ENCODE peak calls at places on chromosomes 11 and 22, in nine cellular contexts. A is MV-4-11, L is PC-9, W is spleen, N is GM19239, K is fibroblast of pulmonary artery, Z is H7, Y is posterior vena cava, F is GM04504. E is an unnamed sample.

GRCh38 chr11:128520206-128520885 is 67.0 kb downstream of the ETS1 start:
- DNase-seq in A (no peak), L (no peak), W (no peak), N (no peak), K (no peak), Z (no peak), Y (no peak), F (no peak), E (no peak)

GRCh38 chr22:48356731-48357130 is 1470.9 kb downstream of the BRD1 start:
- DNase-seq in A (no peak), L (no peak), W (no peak), N (no peak), K (no peak), Z (peak; percentile 44), Y (no peak), F (no peak), E (no peak)

GRCh38 chr11:86623041-86623621 is 49.3 kb downstream of the ME3 start:
- DNase-seq in A (no peak), L (peak; percentile 23), W (no peak), N (no peak), K (no peak), Z (no peak), Y (no peak), F (no peak), E (no peak)

GRCh38 chr22:20192293-20192971 is 41.6 kb upstream of the CCDC188 start:
- DNase-seq in A (no peak), L (no peak), W (no peak), N (no peak), K (no peak), Z (no peak), Y (no peak), F (no peak), E (no peak)

GRCh38 chr11:86152901-86153300 is 84.0 kb upstream of the PICALM start:
- DNase-seq in A (no peak), L (no peak), W (no peak), N (no peak), K (no peak), Z (no peak), Y (no peak), F (no peak), E (no peak)

GRCh38 chr11:30453705-30454104 is 130.8 kb downstream of the ARL14EP start:
- DNase-seq in A (no peak), L (no peak), W (no peak), N (no peak), K (no peak), Z (peak; percentile 26), Y (no peak), F (no peak), E (no peak)

GRCh38 chr11:346529-346928 is 22.8 kb upstream of the B4GALNT4 start:
- DNase-seq in A (no peak), L (no peak), W (peak; percentile 15), N (no peak), K (no peak), Z (no peak), Y (peak; percentile 15), F (no peak), E (no peak)

GRCh38 chr22:32662587-32662915 is 139.0 kb upstream of the TIMP3 start:
- DNase-seq in A (no peak), L (no peak), W (no peak), N (no peak), K (no peak), Z (no peak), Y (no peak), F (no peak), E (no peak)

GRCh38 chr22:44497218-44497903 is 672 bp downstream of the RTL6 start:
- DNase-seq in A (no peak), L (peak; percentile 46), W (peak; percentile 82), N (peak; percentile 24), K (peak; percentile 26), Z (peak; percentile 77), Y (no peak), F (peak; percentile 13), E (no peak)

GRCh38 chr11:125036933-125037332 is 26.2 kb upstream of the SLC37A2 start:
- DNase-seq in A (peak; percentile 59), L (no peak), W (no peak), N (no peak), K (peak; percentile 79), Z (no peak), Y (no peak), F (peak; percentile 65), E (peak; percentile 9)

GRCh38 chr22:38720350-38720749 is 14.6 kb downstream of the GTPBP1 start:
- DNase-seq in A (no peak), L (no peak), W (no peak), N (no peak), K (no peak), Z (no peak), Y (no peak), F (no peak), E (no peak)

GRCh38 chr11:61587541-61587941 is 6.7 kb upstream of the SYT7 start:
- DNase-seq in A (no peak), L (peak; percentile 60), W (peak; percentile 80), N (no peak), K (no peak), Z (peak; percentile 95), Y (no peak), F (no peak), E (no peak)

GRCh38 chr11:88178211-88178610 is 3.0 kb upstream of the RAB38 start:
- DNase-seq in A (no peak), L (no peak), W (no peak), N (no peak), K (peak; percentile 33), Z (no peak), Y (no peak), F (peak; percentile 26), E (no peak)

GRCh38 chr11:78262710-78263109 is 74.0 kb downstream of the USP35 start:
- DNase-seq in A (no peak), L (no peak), W (no peak), N (no peak), K (no peak), Z (no peak), Y (no peak), F (no peak), E (no peak)

E was measured in amniotic stem cell.